ENCODE peak calls at places on chromosome 5, in nine cellular contexts. B is cardiac muscle cell, Y is fibroblast of pulmonary artery, G is tibial artery, D is heart right ventricle, K is choroid plexus epithelial cell, Q is GM12878, M is colonic mucosa, W is lower leg skin. N is an unnamed sample.

GRCh38 chr5:159764283-159764927 is 151.9 kb upstream of the ADRA1B start:
- DNase-seq in B (peak), Y (peak), G (no peak), D (no peak), K (peak), Q (no peak), M (no peak), W (no peak), N (no peak)

GRCh38 chr5:92994392-92994791 is 586.6 kb downstream of the NR2F1-AS1 start:
- DNase-seq in B (no peak), Y (no peak), G (no peak), D (no peak), K (no peak), Q (no peak), M (no peak), W (no peak), N (no peak)

GRCh38 chr5:74822288-74822687 is 43.9 kb downstream of the FAM169A start:
- DNase-seq in B (no peak), Y (no peak), G (no peak), D (no peak), K (no peak), Q (no peak), M (no peak), W (no peak), N (no peak)

GRCh38 chr5:93062548-93062947 is 518.5 kb downstream of the NR2F1-AS1 start:
- DNase-seq in B (peak), Y (no peak), G (no peak), D (no peak), K (peak), Q (no peak), M (no peak), W (no peak), N (peak)

GRCh38 chr5:126918624-126918957 is 111.8 kb downstream of the MARCHF3 start:
- DNase-seq in B (no peak), Y (peak), G (no peak), D (no peak), K (no peak), Q (no peak), M (no peak), W (no peak), N (no peak)

GRCh38 chr5:115685966-115686691 is 60.3 kb upstream of the TMED7 start:
- DNase-seq in B (peak), Y (peak), G (no peak), D (no peak), K (peak), Q (no peak), M (no peak), W (no peak), N (no peak)

GRCh38 chr5:78908173-78908901 is 76.8 kb downstream of the ARSB start:
- DNase-seq in B (peak), Y (peak), G (peak), D (peak), K (peak), Q (no peak), M (peak), W (no peak), N (no peak)

GRCh38 chr5:10663531-10664183 is 97.4 kb downstream of the DAP start:
- DNase-seq in B (peak), Y (peak), G (no peak), D (no peak), K (peak), Q (no peak), M (no peak), W (no peak), N (no peak)

GRCh38 chr5:69093771-69094570 is at the start of gene SLC30A5:
- DNase-seq in B (peak), Y (peak), G (peak), D (peak), K (peak), Q (peak), M (peak), W (peak), N (peak)

GRCh38 chr5:122858451-122858850 is 13.0 kb downstream of the SNX24 start:
- DNase-seq in B (peak), Y (peak), G (no peak), D (no peak), K (peak), Q (no peak), M (no peak), W (no peak), N (no peak)

GRCh38 chr5:149177911-149178565 is 36.7 kb downstream of the ABLIM3 start:
- DNase-seq in B (no peak), Y (peak), G (no peak), D (no peak), K (peak), Q (no peak), M (no peak), W (no peak), N (no peak)

GRCh38 chr5:149186506-149186905 is 45.2 kb downstream of the ABLIM3 start:
- DNase-seq in B (no peak), Y (peak), G (no peak), D (no peak), K (no peak), Q (no peak), M (no peak), W (no peak), N (no peak)

GRCh38 chr5:149185067-149185466 is 43.8 kb downstream of the ABLIM3 start:
- DNase-seq in B (no peak), Y (no peak), G (no peak), D (no peak), K (no peak), Q (no peak), M (no peak), W (no peak), N (no peak)

GRCh38 chr5:149181702-149182101 is 40.4 kb downstream of the ABLIM3 start:
- DNase-seq in B (no peak), Y (no peak), G (no peak), D (no peak), K (no peak), Q (no peak), M (no peak), W (no peak), N (no peak)

GRCh38 chr5:149182241-149182640 is 40.9 kb downstream of the ABLIM3 start:
- DNase-seq in B (no peak), Y (no peak), G (no peak), D (no peak), K (no peak), Q (no peak), M (no peak), W (no peak), N (no peak)
- H3K4me3 ChIP-seq in B (no peak), Y (no peak), G (no peak), D (no peak), K (no peak), Q (no peak), M (no peak), W (no peak), N (no peak)

DNA sequence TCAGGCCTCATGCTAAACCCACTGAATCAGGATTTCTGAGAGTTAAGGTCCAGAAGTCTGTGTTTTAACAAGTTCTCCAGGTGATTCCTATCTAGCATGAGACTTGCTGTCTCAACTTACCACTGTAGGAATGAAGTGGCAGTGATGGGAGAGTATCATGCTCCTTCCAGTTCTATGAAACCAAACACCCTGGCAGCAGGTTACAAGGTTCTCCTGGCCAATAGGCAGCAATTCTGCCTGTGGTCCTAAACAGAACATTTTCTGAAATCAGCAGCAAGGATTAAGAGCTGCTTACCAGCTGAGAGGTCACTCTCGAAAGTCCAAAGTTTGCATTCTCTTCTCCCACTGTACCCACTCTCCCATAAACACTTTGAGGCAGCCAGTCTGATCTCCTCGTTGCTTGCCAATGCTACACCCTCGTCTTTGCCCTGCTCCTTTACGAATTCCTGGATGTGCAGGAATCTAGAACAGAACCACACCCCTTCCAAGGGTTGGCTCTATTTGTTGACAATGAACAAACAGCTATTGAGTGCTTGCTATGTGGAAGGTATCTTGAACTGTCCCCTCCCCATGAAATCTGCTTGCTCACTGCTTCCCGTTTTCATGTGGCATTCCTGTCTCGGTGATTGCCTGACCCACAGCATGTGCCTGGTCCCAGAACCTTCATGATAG is 100.5 kb downstream of the TMEM174 start:
- DNase-seq in B (no peak), Y (no peak), G (no peak), D (no peak), K (no peak), Q (no peak), M (no peak), W (no peak), N (no peak)
- H3K4me3 ChIP-seq in B (no peak), Y (no peak), G (no peak), D (no peak), K (no peak), Q (no peak), M (no peak), W (no peak), N (no peak)

DNA sequence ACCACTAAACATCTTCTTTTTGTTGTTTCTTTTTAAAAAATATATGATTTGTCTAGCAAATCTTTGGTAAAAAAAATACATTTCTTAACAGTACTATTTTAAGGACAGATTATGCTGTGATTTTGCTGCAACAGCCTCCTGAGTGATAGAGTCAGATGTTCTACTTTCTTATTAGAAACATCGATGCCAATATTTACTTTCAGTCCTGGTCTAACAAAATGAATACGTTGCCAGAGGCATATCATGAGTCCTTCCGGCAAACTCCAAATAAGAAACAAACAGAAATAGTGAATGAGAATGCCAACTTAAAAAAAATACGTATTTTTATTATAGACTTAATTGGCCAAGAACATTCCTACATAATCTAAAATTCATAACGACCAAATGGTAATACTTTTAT is 371.5 kb downstream of the ADGRV1 start:
- DNase-seq in B (no peak), Y (no peak), G (no peak), D (no peak), K (no peak), Q (no peak), M (no peak), W (no peak), N (no peak)
- H3K4me3 ChIP-seq in B (peak), Y (no peak), G (no peak), D (no peak), K (no peak), Q (no peak), M (no peak), W (no peak), N (no peak)

DNA sequence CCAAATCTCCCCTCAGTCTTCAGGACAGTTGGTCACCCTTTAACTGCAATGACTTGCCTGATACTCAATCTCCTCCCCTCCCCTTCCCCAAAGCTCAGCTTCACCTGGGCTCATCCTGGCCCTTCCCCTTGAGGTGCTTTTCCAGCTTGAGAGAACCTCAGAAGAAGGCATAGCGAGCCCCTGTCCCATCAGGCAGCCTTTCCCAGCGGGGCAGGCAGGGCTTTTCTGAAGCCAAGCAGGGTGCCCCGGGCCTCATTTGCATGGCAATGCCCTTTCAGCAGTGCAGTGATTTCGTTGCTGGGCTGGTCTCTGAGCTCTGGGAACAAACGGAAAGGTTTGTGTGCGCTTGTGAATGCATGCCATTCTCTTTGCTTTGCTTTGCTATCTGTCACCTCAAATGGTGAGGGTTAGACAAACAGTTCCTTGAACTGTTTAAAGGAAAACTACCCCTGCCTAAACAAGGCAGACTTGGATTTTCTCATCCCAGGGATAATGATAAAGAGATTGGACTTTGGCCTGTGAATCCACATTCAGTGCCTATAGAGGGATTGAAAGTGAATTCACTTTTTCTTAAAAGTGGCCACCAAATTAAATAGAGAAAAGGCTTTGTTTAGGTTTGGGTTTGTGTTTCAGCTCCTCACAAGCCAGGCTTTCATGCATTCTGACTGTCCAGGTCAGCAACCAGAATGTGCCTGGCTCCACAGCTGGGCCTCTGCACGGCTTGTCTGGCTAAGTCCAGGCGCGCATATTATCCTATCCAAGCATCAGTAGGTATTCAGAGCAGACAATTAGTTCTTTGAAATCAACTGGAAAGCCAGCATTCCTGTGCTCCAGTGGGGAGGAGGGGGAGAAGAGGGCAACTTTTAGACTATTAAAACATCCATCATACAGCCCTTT is 165.3 kb downstream of the ZNF608 start:
- DNase-seq in B (no peak), Y (no peak), G (no peak), D (no peak), K (peak), Q (no peak), M (peak), W (no peak), N (no peak)
- H3K4me3 ChIP-seq in B (no peak), Y (no peak), G (no peak), D (no peak), K (no peak), Q (no peak), M (no peak), W (no peak), N (no peak)

GRCh38 chr5:173055722-173055982 is 500 bp upstream of the CREBRF start:
- DNase-seq in B (no peak), Y (no peak), G (no peak), D (no peak), K (no peak), Q (no peak), M (peak), W (no peak), N (no peak)
- H3K4me3 ChIP-seq in B (peak), Y (peak), G (peak), D (peak), K (peak), Q (peak), M (peak), W (no peak), N (peak)

GRCh38 chr5:151675225-151675955 is 11.3 kb downstream of the SPARC start:
- DNase-seq in B (peak), Y (peak), G (no peak), D (no peak), K (peak), Q (no peak), M (no peak), W (no peak), N (peak)

GRCh38 chr5:151676719-151677118 is 10.0 kb downstream of the SPARC start:
- DNase-seq in B (peak), Y (peak), G (no peak), D (no peak), K (peak), Q (no peak), M (no peak), W (no peak), N (no peak)

GRCh38 chr5:151678146-151678545 is 8.6 kb downstream of the SPARC start:
- DNase-seq in B (peak), Y (no peak), G (no peak), D (peak), K (peak), Q (no peak), M (no peak), W (no peak), N (no peak)

GRCh38 chr5:151678713-151679112 is 8.0 kb downstream of the SPARC start:
- DNase-seq in B (no peak), Y (no peak), G (no peak), D (no peak), K (peak), Q (no peak), M (no peak), W (no peak), N (no peak)

GRCh38 chr5:151675956-151676712 is 10.6 kb downstream of the SPARC start:
- DNase-seq in B (no peak), Y (no peak), G (no peak), D (no peak), K (peak), Q (no peak), M (no peak), W (no peak), N (no peak)
- H3K4me3 ChIP-seq in B (no peak), Y (peak), G (no peak), D (peak), K (peak), Q (no peak), M (no peak), W (no peak), N (no peak)

DNA sequence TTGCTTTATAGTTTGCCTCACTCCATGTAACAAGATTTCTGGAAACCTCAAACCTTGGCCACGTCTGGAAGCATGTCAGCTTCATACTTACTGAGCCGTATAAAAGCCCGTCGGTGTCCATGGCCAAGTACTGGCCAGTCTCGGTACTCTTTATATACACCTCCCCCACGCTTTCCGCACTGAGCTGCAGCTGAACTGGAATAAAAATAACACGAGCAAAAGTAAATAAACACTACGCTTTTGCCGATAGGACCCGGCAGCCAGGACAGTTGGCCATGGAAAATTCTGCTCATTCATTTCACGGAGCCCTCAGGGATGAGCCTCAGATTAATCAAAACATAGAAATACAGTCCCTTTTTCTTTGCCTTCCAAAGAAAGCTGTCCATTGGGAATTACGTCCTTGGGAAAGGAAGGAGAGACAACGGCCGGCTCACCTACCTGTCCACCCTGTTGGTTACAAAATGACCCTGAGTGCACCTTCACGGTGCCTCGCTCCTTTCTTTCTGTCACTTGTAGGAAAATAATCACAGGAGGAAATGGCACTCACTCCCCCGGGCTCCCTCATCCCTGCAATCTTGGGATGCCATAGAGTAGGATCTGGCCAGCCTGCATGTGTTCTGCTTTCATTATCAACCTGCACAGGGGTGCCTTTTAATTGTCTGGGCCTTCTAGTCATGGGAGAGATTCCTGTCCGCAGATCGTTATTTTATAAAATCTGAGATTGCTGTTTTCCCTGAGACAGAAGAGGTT is 85.1 kb downstream of the FGF1 start:
- DNase-seq in B (peak), Y (peak), G (peak), D (peak), K (peak), Q (no peak), M (no peak), W (no peak), N (no peak)
- H3K4me3 ChIP-seq in B (no peak), Y (peak), G (peak), D (peak), K (peak), Q (no peak), M (no peak), W (no peak), N (no peak)